ENCODE peak calls at places on chromosome 1, in nine cellular contexts. D, S, G, Y, A, V, I, X and H are unnamed samples.

GRCh38 chr1:229430761-229431269 is 3.1 kb downstream of the ACTA1 start:
- DNase-seq in D (no peak), S (peak), G (peak), Y (peak), A (no peak), V (no peak), I (no peak), X (peak), H (no peak)

GRCh38 chr1:25906644-25907300 is 553 bp upstream of the STMN1 start:
- DNase-seq in D (no peak), S (peak), G (peak), Y (no peak), A (peak), V (no peak), I (no peak), X (no peak), H (no peak)

GRCh38 chr1:89484097-89485038 is 40.3 kb upstream of the LRRC8B start:
- DNase-seq in D (no peak), S (no peak), G (no peak), Y (no peak), A (no peak), V (no peak), I (no peak), X (no peak), H (no peak)

GRCh38 chr1:203422116-203422515 is 53.5 kb upstream of the PRELP start:
- DNase-seq in D (no peak), S (no peak), G (no peak), Y (no peak), A (no peak), V (no peak), I (no peak), X (no peak), H (no peak)

GRCh38 chr1:10764296-10764798 is 32.1 kb downstream of the CASZ1 start:
- DNase-seq in D (no peak), S (no peak), G (no peak), Y (no peak), A (no peak), V (no peak), I (no peak), X (no peak), H (no peak)

GRCh38 chr1:216464489-216464888 is 41.2 kb upstream of the USH2A start:
- DNase-seq in D (no peak), S (no peak), G (no peak), Y (no peak), A (no peak), V (no peak), I (peak), X (peak), H (peak)

GRCh38 chr1:171032822-171033702 is 57.6 kb upstream of the FMO3 start:
- DNase-seq in D (no peak), S (peak), G (no peak), Y (no peak), A (no peak), V (no peak), I (no peak), X (no peak), H (no peak)

GRCh38 chr1:2969870-2970291 is 51.4 kb upstream of the ACTRT2 start:
- DNase-seq in D (no peak), S (no peak), G (no peak), Y (no peak), A (no peak), V (no peak), I (no peak), X (no peak), H (no peak)